ENCODE peak calls at places on chromosomes 2 and 18, in four cellular contexts. R is uterus, P is H54, I is esophagus squamous epithelium. Y is an unnamed sample.

GRCh38 chr2:223501604-223502003 is 100.6 kb downstream of the SCG2 start:
- DNase-seq in R (no peak), P (no peak), I (no peak), Y (no peak)

GRCh38 chr2:217753460-217754200 is 249.2 kb downstream of the TNS1 start:
- DNase-seq in R (no peak), P (no peak), I (no peak), Y (no peak)

GRCh38 chr2:123695449-123695848 is 329.6 kb upstream of the CNTNAP5 start:
- DNase-seq in R (no peak), P (no peak), I (no peak), Y (no peak)

GRCh38 chr2:65361623-65362022 is 70.8 kb downstream of the SPRED2 start:
- DNase-seq in R (no peak), P (no peak), I (no peak), Y (no peak)

GRCh38 chr2:172293952-172294351 is 133.4 kb upstream of the ITGA6 start:
- DNase-seq in R (peak; percentile 63), P (no peak), I (no peak), Y (no peak)

GRCh38 chr18:67628674-67629073 is 112.2 kb upstream of the DSEL start:
- DNase-seq in R (no peak), P (no peak), I (no peak), Y (no peak)

GRCh38 chr2:19205983-19206533 is 152.4 kb downstream of the OSR1 start:
- DNase-seq in R (no peak), P (no peak), I (no peak), Y (no peak)

GRCh38 chr2:54945401-54946219 is 104.6 kb downstream of the RTN4 start:
- DNase-seq in R (peak; percentile 34), P (peak; percentile 48), I (no peak), Y (no peak)

GRCh38 chr2:184756885-184757284 is 158.6 kb downstream of the ZNF804A start:
- DNase-seq in R (no peak), P (no peak), I (no peak), Y (peak; percentile 48)

GRCh38 chr2:192729369-192729768 is 534.6 kb upstream of the TMEFF2 start:
- DNase-seq in R (no peak), P (no peak), I (no peak), Y (no peak)

GRCh38 chr2:189574793-189575475 is 5.7 kb downstream of the SLC40A1 start:
- DNase-seq in R (no peak), P (no peak), I (no peak), Y (no peak)

GRCh38 chr2:236762628-236763027 is 193.0 kb downstream of the ACKR3 start:
- DNase-seq in R (no peak), P (no peak), I (no peak), Y (no peak)

GRCh38 chr2:218662827-218663226 is 3.3 kb downstream of the BCS1L start:
- DNase-seq in R (no peak), P (no peak), I (no peak), Y (no peak)

GRCh38 chr18:77086034-77086433 is 46.5 kb downstream of the MBP start:
- DNase-seq in R (no peak), P (no peak), I (no peak), Y (no peak)

GRCh38 chr2:150699208-150699607 is 211.7 kb upstream of the RND3 start:
- DNase-seq in R (no peak), P (no peak), I (no peak), Y (no peak)

GRCh38 chr2:44244135-44244871 is 31.0 kb upstream of the SLC3A1 start:
- DNase-seq in R (peak; percentile 58), P (peak; percentile 24), I (no peak), Y (peak; percentile 83)
- TF ChIP-seq POLR2A in R (no peak), P (no peak), I (no peak), Y (no peak)

GRCh38 chr2:8678731-8679566 is 2.9 kb upstream of the ID2 start:
- DNase-seq in R (peak; percentile 85), P (peak; percentile 96), I (no peak), Y (peak; percentile 95)
- TF ChIP-seq POLR2A in R (peak; percentile 43), P (peak; percentile 49), I (peak; percentile 46), Y (peak; percentile 52)

DNA sequence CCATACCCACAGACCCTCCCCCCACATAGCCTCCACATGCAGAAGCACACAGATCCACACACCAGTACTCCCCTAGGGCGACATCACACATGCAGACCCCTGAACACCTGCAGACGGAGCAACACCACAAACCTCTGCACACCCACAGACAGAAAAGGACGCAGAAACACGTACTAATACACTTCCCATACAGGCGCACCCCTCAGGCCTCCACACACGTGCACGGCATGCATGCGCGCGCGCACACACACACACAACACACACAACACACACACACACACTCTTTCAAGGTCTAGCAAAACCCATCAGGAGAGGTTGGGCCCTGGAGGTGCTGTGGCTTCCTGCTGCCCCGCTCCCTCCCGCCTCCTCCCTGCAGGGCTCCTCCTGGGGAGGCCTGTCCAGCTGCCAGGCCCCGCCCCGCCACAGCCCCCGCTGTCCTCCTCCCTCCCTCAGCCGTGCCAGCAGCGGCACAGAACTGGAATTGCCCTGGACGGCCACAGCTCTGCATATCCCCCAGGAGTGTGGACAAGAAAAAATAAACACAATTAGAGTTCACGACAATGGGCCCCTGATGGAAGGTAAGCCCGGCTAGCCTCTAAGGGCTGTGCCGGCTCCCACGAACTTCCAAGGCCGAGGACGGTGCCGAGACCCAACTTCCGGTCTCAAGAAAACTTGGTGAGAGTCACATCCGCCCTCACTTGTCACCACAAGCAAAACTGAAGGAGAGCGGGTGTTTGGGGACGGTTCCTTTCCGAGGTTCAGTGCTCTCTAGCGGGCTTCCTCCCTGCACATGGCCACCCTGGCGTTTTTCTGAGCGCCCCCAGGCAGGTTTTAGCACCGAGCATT is 6.8 kb downstream of the ZFP36L2 start:
- DNase-seq in R (peak; percentile 87), P (peak; percentile 93), I (peak; percentile 65), Y (peak; percentile 92)
- TF ChIP-seq POLR2A in R (no peak), P (peak; percentile 48), I (peak; percentile 73), Y (peak; percentile 75)

DNA sequence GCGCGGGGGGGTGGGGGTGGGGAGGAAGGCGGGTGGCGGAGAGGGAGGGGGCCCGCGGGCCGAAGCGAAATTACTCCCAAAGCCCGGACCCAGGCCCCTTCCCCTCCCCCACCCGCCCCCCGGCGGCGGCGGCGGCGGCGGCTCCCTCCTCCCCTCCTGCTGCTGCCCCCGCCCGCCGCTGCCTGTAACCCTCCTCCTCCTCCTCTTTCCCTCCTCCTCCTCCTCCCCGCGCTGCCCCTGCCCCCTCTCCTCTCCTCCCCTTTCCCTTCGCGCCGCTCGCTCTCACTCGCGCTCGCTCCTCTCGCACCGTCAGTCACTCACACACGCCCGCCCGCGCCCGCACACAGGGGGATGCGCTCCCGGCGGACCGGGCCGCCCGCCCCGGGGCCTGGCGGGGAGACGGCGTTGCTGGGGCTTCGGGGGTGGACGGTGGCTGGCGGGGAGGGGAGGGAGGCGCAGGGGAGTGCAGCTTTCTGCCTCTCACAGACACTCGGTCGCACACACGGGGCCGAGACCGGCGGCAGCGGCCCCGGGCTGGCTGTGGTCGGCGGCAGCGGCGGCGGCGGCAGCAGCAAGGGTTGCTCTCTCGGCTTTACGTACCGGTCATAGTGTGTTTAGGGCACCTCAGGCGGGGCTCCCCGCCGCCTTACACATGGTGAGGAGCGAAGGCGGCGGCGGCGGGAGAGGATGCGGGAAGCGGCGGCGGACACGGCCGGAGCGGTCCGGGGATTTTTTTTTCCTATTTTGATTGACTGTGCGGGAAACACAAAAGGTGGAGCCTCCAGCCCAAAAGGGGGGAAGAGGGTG is 405 bp downstream of the SP3 start:
- DNase-seq in R (peak; percentile 92), P (peak; percentile 61), I (peak; percentile 60), Y (peak; percentile 92)
- TF ChIP-seq POLR2A in R (no peak), P (peak; percentile 91), I (peak; percentile 15), Y (no peak)